ENCODE peak calls at places on chromosomes 16 and 17, in six cellular contexts. H is GM23248, Q is colonic mucosa, G is DND-41, E is fibroblast of lung, D is keratinocyte. T is an unnamed sample.
A peak's percentile ranks its signal among the peaks of the same experiment; 100 is the strongest.

GRCh38 chr16:90046971-90047713 is 27.9 kb upstream of the DBNDD1 start:
- DNase-seq in E (peak; percentile 57), Q (no peak), D (no peak), H (peak; percentile 71), G (no peak), T (peak; percentile 94)

GRCh38 chr17:21304091-21304490 is 19.6 kb downstream of the MAP2K3 start:
- DNase-seq in G (no peak), Q (no peak), E (no peak), D (no peak), H (no peak), T (no peak)

GRCh38 chr16:4067262-4068001 is 48.8 kb downstream of the ADCY9 start:
- DNase-seq in D (no peak), Q (no peak), H (peak; percentile 78), E (peak; percentile 17), G (no peak), T (no peak)

GRCh38 chr17:7884581-7885356 is 3.8 kb upstream of the CHD3 start:
- DNase-seq in G (peak; percentile 51), Q (no peak), D (no peak), H (peak; percentile 43), E (no peak), T (peak; percentile 48)

GRCh38 chr17:57905875-57906455 is 49.2 kb downstream of the CUEDC1 start:
- DNase-seq in Q (no peak), D (no peak), E (no peak), G (no peak), H (no peak), T (no peak)

GRCh38 chr16:81645303-81645702 is 133.8 kb upstream of the PLCG2 start:
- DNase-seq in E (peak; percentile 97), G (no peak), Q (no peak), D (peak; percentile 87), H (peak; percentile 89), T (peak; percentile 37)

GRCh38 chr16:83305092-83305491 is 502.7 kb upstream of the HSBP1 start:
- DNase-seq in H (peak; percentile 93), D (peak; percentile 11), Q (no peak), G (no peak), E (peak; percentile 79), T (no peak)

GRCh38 chr17:57724038-57724728 is 20.9 kb downstream of the CCDC182 start:
- DNase-seq in E (peak; percentile 29), G (no peak), H (no peak), D (no peak), Q (no peak), T (no peak)

GRCh38 chr17:59513934-59514841 is 51.2 kb upstream of the DHX40 start:
- DNase-seq in E (peak; percentile 79), D (no peak), H (peak; percentile 65), G (peak; percentile 6), Q (peak; percentile 79), T (peak; percentile 42)

GRCh38 chr16:22205577-22206012 is 483 bp upstream of the EEF2K start:
- DNase-seq in G (no peak), Q (no peak), H (no peak), E (no peak), D (no peak), T (no peak)

GRCh38 chr17:63189082-63189481 is 223.0 kb downstream of the TANC2 start:
- DNase-seq in D (no peak), Q (no peak), G (no peak), E (peak; percentile 77), H (peak; percentile 86), T (no peak)

GRCh38 chr16:31010539-31010938 is at the start of gene STX1B:
- DNase-seq in G (no peak), E (peak; percentile 47), D (no peak), Q (no peak), H (peak; percentile 59), T (peak; percentile 89)

GRCh38 chr17:28745052-28745776 is 1.4 kb downstream of the TRAF4 start:
- DNase-seq in D (no peak), H (peak; percentile 80), Q (peak; percentile 67), E (peak; percentile 51), G (peak; percentile 77), T (peak; percentile 85)

GRCh38 chr17:45228985-45229517 is 7.4 kb downstream of the FMNL1 start:
- DNase-seq in E (peak; percentile 84), D (no peak), H (peak; percentile 96), G (peak; percentile 54), Q (peak; percentile 76), T (peak; percentile 50)

GRCh38 chr16:54489225-54489781 is 202.7 kb upstream of the IRX3 start:
- DNase-seq in D (no peak), Q (peak; percentile 68), E (no peak), H (peak; percentile 6), G (no peak), T (no peak)

GRCh38 chr17:8124350-8125195 is 667 bp upstream of the HES7 start:
- DNase-seq in E (peak; percentile 11), Q (no peak), H (peak; percentile 63), G (no peak), D (no peak), T (peak; percentile 46)

GRCh38 chr17:35432176-35433074 is at the start of gene SLFN12:
- DNase-seq in G (peak; percentile 61), H (peak; percentile 94), D (peak; percentile 70), Q (peak; percentile 68), E (peak; percentile 98), T (peak; percentile 26)

GRCh38 chr17:34645636-34646035 is 66.3 kb downstream of the TMEM132E start:
- DNase-seq in H (no peak), E (no peak), Q (no peak), G (no peak), D (no peak), T (no peak)

GRCh38 chr16:56882077-56882476 is 17.1 kb downstream of the SLC12A3 start:
- DNase-seq in E (no peak), G (no peak), H (no peak), D (no peak), Q (no peak), T (no peak)

GRCh38 chr16:88375236-88376052 is 7.3 kb upstream of the ZNF469 start:
- DNase-seq in G (no peak), D (no peak), E (no peak), H (no peak), Q (no peak), T (no peak)

DNA sequence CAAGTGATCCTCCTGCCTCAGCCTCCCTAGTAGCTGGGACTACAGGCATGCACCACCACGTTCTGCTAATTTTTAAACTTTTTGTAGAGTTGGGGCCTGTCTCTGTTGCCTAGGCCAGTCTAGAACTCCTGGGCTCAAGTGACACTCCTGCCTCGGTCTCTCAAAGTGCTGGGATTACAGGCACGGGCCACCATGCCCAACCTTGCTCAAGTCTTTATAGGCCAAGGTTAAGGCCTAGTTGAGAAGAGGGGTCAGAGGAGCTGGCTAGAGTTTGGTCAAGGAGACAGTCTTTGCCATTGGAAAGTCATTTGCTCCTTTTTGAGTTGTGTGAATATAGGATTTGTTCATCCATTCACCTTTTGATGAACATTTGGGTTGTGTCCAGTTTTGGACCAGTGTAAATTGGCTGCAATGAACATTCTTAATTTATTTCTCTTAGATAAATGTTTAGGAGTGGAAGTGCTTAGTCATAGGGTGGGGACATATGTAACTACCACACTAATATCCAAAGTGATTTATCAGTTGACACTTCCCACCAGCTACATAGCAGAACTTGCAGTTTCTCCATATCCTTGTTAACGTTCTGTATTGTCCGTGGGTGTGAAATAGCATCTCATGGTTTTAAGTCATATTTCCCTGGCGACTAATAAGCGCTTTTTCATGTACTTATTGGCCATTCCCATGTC is 30.7 kb upstream of the ARHGAP17 start:
- DNase-seq in D (no peak), E (peak; percentile 89), H (peak; percentile 88), Q (no peak), G (no peak), T (no peak)
- H3K9ac ChIP-seq in D (no peak overlapping the region), E (no peak overlapping the region), H (no peak overlapping the region), Q (no peak overlapping the region), G (no peak overlapping the region), T (no peak overlapping the region)

DNA sequence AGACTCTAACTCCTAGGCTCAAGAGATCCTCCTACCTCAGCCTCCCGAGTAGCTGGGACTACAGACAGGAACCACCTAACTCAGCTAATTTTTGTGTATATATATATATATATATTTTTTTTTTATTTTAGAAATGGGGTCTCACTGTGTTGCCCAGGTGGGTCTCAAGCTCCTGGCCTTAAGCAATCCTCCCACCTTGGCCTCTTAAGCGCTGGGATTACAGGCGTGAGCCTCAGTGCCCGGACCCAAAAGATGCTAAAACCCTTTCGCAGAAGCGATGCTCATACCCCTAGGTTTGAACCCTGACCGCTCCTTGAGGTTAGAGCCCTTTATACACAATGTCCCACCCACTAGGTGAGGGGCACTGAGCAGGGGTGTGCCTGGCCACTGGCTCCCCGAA is 2.2 kb upstream of the CLDN9 start:
- DNase-seq in G (no peak), D (no peak), H (no peak), E (no peak), Q (no peak), T (no peak)
- H3K27ac ChIP-seq in G (no peak overlapping the region), D (no peak overlapping the region), H (no peak overlapping the region), E (no peak overlapping the region), Q (no peak overlapping the region), T (no peak overlapping the region)

GRCh38 chr17:74260525-74260850 is 13.5 kb upstream of the DNAI2 start:
- DNase-seq in Q (no peak), D (no peak), E (no peak), G (no peak), H (no peak), T (peak; percentile 60)

GRCh38 chr17:74257311-74257710 is 16.7 kb upstream of the DNAI2 start:
- DNase-seq in E (no peak), Q (no peak), D (no peak), G (no peak), H (no peak), T (no peak)

GRCh38 chr17:74262601-74263000 is 11.4 kb upstream of the DNAI2 start:
- DNase-seq in D (no peak), H (no peak), E (no peak), G (no peak), Q (no peak), T (no peak)

DNA sequence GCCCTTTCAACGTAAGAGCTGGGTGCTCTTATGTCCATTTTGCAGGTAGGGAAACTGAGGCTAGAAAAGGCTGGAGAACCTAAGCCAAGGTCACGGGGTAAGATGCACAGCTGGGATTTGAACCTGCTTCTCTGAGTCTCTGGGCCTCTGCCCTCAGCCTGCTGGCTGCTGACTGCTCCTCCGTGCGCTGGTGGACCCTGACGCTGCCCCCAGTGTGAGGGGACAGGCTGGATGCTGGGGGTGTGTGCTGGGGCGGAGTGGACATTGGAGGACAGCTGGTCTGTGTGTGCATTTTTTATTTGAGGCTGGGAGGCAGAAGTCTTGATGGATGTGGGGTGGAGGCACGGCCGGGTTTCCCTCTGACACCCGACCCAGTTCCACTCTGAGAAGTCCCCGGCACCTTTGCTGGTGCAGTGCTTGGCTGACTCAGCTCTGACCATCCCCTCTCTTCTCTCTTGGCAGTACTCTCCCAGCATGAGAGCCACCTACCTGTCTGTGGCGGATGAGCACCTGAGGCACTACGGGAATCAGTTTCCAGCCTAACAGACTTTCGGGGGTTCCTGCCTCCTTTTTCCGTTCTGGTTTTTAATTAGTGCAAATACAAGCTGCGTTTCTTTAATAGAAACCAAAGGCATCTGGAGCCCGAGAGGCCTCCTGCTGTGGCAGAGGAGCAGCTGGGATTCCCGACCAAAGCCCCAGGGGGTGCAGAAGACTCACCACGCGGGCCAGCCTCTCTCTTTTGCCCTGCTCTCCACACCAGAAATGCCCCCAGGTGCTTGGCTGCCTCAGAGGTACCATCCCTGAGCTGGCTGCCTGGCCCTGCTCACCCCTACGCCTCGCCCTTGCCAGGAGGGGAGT is 14.1 kb upstream of the DNAI2 start:
- DNase-seq in G (no peak), E (no peak), Q (no peak), D (no peak), H (no peak), T (no peak)
- H3K9ac ChIP-seq in G (no peak overlapping the region), E (no peak overlapping the region), Q (no peak overlapping the region), D (no peak overlapping the region), H (no peak overlapping the region), T (no peak overlapping the region)

DNA sequence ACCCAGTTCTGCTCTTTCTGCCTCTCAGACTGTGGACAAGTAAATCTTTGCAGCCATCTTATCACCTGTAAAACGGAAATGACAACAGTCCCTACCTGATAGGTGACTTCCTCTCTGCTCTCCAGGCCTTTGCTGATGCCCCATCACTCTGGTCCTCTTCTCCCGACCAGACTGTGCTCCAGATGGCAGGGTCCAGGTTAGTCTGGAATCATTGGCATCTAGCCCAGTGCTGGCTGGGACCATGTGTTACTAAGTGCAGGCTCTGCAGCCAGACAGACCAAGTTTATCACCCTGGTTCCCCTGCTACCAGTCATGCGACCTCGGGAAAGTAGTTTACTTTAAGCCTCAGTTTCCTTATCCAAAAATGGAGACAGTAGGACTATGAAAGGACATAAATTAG is 1.8 kb upstream of the NUBP1 start:
- DNase-seq in H (no peak), D (no peak), G (no peak), Q (no peak), E (peak; percentile 30), T (no peak)
- H3K27ac ChIP-seq in H (no peak overlapping the region), D (no peak overlapping the region), G (no peak overlapping the region), Q (no peak overlapping the region), E (no peak overlapping the region), T (no peak overlapping the region)

T was measured in neural progenitor cell.